ENCODE peak calls at places on chromosome X, in eight cellular contexts. One of them, this sample, is unnamed.

GRCh38 chrX:114508836-114509235 is 75.0 kb upstream of the HTR2C start:
- DNase-seq in GM12878: no peak
- DNase-seq in esophagus muscularis mucosa: no peak
- DNase-seq in SK-N-SH: no peak
- DNase-seq in suprapubic skin: no peak
- DNase-seq in stomach: no peak
- DNase-seq in transverse colon: no peak
- DNase-seq in HepG2: no peak
- DNase-seq in this sample: no peak

GRCh38 chrX:19616959-19617358 is 101.7 kb upstream of the MAP3K15 start:
- DNase-seq in GM12878: no peak
- DNase-seq in esophagus muscularis mucosa: no peak
- DNase-seq in SK-N-SH: no peak
- DNase-seq in suprapubic skin: no peak
- DNase-seq in stomach: no peak
- DNase-seq in transverse colon: no peak
- DNase-seq in HepG2: no peak
- DNase-seq in this sample: no peak

GRCh38 chrX:74104356-74105065 is 199.5 kb upstream of the ZCCHC13 start:
- DNase-seq in GM12878: no peak
- DNase-seq in esophagus muscularis mucosa: no peak
- DNase-seq in SK-N-SH: no peak
- DNase-seq in suprapubic skin: no peak
- DNase-seq in stomach: no peak
- DNase-seq in transverse colon: no peak
- DNase-seq in HepG2: no peak
- DNase-seq in this sample: no peak

GRCh38 chrX:8043121-8043520 is 115.9 kb upstream of the PNPLA4 start:
- DNase-seq in GM12878: no peak
- DNase-seq in esophagus muscularis mucosa: no peak
- DNase-seq in SK-N-SH: no peak
- DNase-seq in suprapubic skin: no peak
- DNase-seq in stomach: no peak
- DNase-seq in transverse colon: no peak
- DNase-seq in HepG2: no peak
- DNase-seq in this sample: no peak

GRCh38 chrX:20270557-20270880 is 3.8 kb upstream of the RPS6KA3 start:
- DNase-seq in GM12878: no peak
- DNase-seq in esophagus muscularis mucosa: no peak
- DNase-seq in SK-N-SH: no peak
- DNase-seq in suprapubic skin: no peak
- DNase-seq in stomach: no peak
- DNase-seq in transverse colon: no peak
- DNase-seq in HepG2: peak; percentile 61
- DNase-seq in this sample: no peak

GRCh38 chrX:132489256-132490085 is 633 bp upstream of the MBNL3 start:
- DNase-seq in GM12878: no peak
- DNase-seq in esophagus muscularis mucosa: no peak
- DNase-seq in SK-N-SH: peak; percentile 69
- DNase-seq in suprapubic skin: no peak
- DNase-seq in stomach: peak; percentile 78
- DNase-seq in transverse colon: peak; percentile 81
- DNase-seq in HepG2: no peak
- DNase-seq in this sample: peak; percentile 74

GRCh38 chrX:105475801-105476200 is 255.3 kb upstream of the TEX13A start:
- DNase-seq in GM12878: no peak
- DNase-seq in esophagus muscularis mucosa: no peak
- DNase-seq in SK-N-SH: no peak
- DNase-seq in suprapubic skin: no peak
- DNase-seq in stomach: no peak
- DNase-seq in transverse colon: no peak
- DNase-seq in HepG2: no peak
- DNase-seq in this sample: no peak

GRCh38 chrX:68878977-68879376 is 50.2 kb downstream of the EFNB1 start:
- DNase-seq in GM12878: no peak
- DNase-seq in esophagus muscularis mucosa: no peak
- DNase-seq in SK-N-SH: no peak
- DNase-seq in suprapubic skin: no peak
- DNase-seq in stomach: no peak
- DNase-seq in transverse colon: no peak
- DNase-seq in HepG2: no peak
- DNase-seq in this sample: no peak

GRCh38 chrX:78119521-78120227 is 15.6 kb downstream of the PGK1 start:
- DNase-seq in GM12878: no peak
- DNase-seq in esophagus muscularis mucosa: no peak
- DNase-seq in SK-N-SH: no peak
- DNase-seq in suprapubic skin: no peak
- DNase-seq in stomach: no peak
- DNase-seq in transverse colon: no peak
- DNase-seq in HepG2: no peak
- DNase-seq in this sample: no peak

GRCh38 chrX:12304261-12304660 is 166.0 kb downstream of the FRMPD4 start:
- DNase-seq in GM12878: no peak
- DNase-seq in esophagus muscularis mucosa: no peak
- DNase-seq in SK-N-SH: no peak
- DNase-seq in suprapubic skin: no peak
- DNase-seq in stomach: no peak
- DNase-seq in transverse colon: no peak
- DNase-seq in HepG2: no peak
- DNase-seq in this sample: no peak

GRCh38 chrX:39728025-39728424 is 369.7 kb downstream of the BCOR start:
- DNase-seq in GM12878: no peak
- DNase-seq in esophagus muscularis mucosa: no peak
- DNase-seq in SK-N-SH: peak; percentile 37
- DNase-seq in suprapubic skin: no peak
- DNase-seq in stomach: no peak
- DNase-seq in transverse colon: no peak
- DNase-seq in HepG2: no peak
- DNase-seq in this sample: peak; percentile 68

GRCh38 chrX:129932792-129933321 is 26.9 kb downstream of the UTP14A start:
- DNase-seq in GM12878: no peak
- DNase-seq in esophagus muscularis mucosa: no peak
- DNase-seq in SK-N-SH: no peak
- DNase-seq in suprapubic skin: peak; percentile 78
- DNase-seq in stomach: no peak
- DNase-seq in transverse colon: peak; percentile 26
- DNase-seq in HepG2: no peak
- DNase-seq in this sample: peak; percentile 71

GRCh38 chrX:40005290-40006011 is 92.3 kb downstream of the BCOR start:
- DNase-seq in GM12878: no peak
- DNase-seq in esophagus muscularis mucosa: no peak
- DNase-seq in SK-N-SH: no peak
- DNase-seq in suprapubic skin: no peak
- DNase-seq in stomach: no peak
- DNase-seq in transverse colon: no peak
- DNase-seq in HepG2: no peak
- DNase-seq in this sample: no peak

GRCh38 chrX:13938053-13938765 is 91.5 kb downstream of the GEMIN8 start:
- DNase-seq in GM12878: no peak
- DNase-seq in esophagus muscularis mucosa: no peak
- DNase-seq in SK-N-SH: peak; percentile 82
- DNase-seq in suprapubic skin: peak; percentile 82
- DNase-seq in stomach: peak; percentile 40
- DNase-seq in transverse colon: peak; percentile 19
- DNase-seq in HepG2: no peak
- DNase-seq in this sample: no peak

GRCh38 chrX:120308959-120309872 is 2.0 kb downstream of the TMEM255A start:
- DNase-seq in GM12878: peak; percentile 47
- DNase-seq in esophagus muscularis mucosa: peak; percentile 91
- DNase-seq in SK-N-SH: peak; percentile 54
- DNase-seq in suprapubic skin: no peak
- DNase-seq in stomach: peak; percentile 65
- DNase-seq in transverse colon: peak; percentile 61
- DNase-seq in HepG2: peak; percentile 57
- DNase-seq in this sample: peak; percentile 79

GRCh38 chrX:65668362-65669310 is 1.2 kb downstream of the MSN start:
- DNase-seq in GM12878: peak; percentile 31
- DNase-seq in esophagus muscularis mucosa: no peak
- DNase-seq in SK-N-SH: peak; percentile 27
- DNase-seq in suprapubic skin: no peak
- DNase-seq in stomach: peak; percentile 30
- DNase-seq in transverse colon: peak; percentile 61
- DNase-seq in HepG2: no peak
- DNase-seq in this sample: peak; percentile 90

GRCh38 chrX:152901816-152902501 is 4.1 kb downstream of the ZNF185 start:
- DNase-seq in GM12878: no peak
- DNase-seq in esophagus muscularis mucosa: no peak
- DNase-seq in SK-N-SH: no peak
- DNase-seq in suprapubic skin: no peak
- DNase-seq in stomach: no peak
- DNase-seq in transverse colon: no peak
- DNase-seq in HepG2: no peak
- DNase-seq in this sample: no peak

GRCh38 chrX:1464282-1465131 is 11.8 kb upstream of the ASMTL start:
- DNase-seq in GM12878: no peak
- DNase-seq in esophagus muscularis mucosa: peak; percentile 81
- DNase-seq in SK-N-SH: no peak
- DNase-seq in suprapubic skin: peak; percentile 66
- DNase-seq in stomach: peak; percentile 17
- DNase-seq in transverse colon: no peak
- DNase-seq in HepG2: no peak
- DNase-seq in this sample: peak; percentile 58

GRCh38 chrX:1465261-1466231 is 12.8 kb upstream of the ASMTL start:
- DNase-seq in GM12878: no peak
- DNase-seq in esophagus muscularis mucosa: peak; percentile 81
- DNase-seq in SK-N-SH: no peak
- DNase-seq in suprapubic skin: peak; percentile 59
- DNase-seq in stomach: peak; percentile 17
- DNase-seq in transverse colon: no peak
- DNase-seq in HepG2: no peak
- DNase-seq in this sample: peak; percentile 57

GRCh38 chrX:1466971-1467561 is 14.4 kb upstream of the ASMTL start:
- DNase-seq in GM12878: no peak
- DNase-seq in esophagus muscularis mucosa: peak; percentile 86
- DNase-seq in SK-N-SH: no peak
- DNase-seq in suprapubic skin: peak; percentile 75
- DNase-seq in stomach: peak; percentile 38
- DNase-seq in transverse colon: peak; percentile 69
- DNase-seq in HepG2: no peak
- DNase-seq in this sample: peak; percentile 49

GRCh38 chrX:1466232-1466661 is 13.5 kb upstream of the ASMTL start:
- DNase-seq in GM12878: no peak
- DNase-seq in esophagus muscularis mucosa: peak; percentile 66
- DNase-seq in SK-N-SH: no peak
- DNase-seq in suprapubic skin: peak; percentile 71
- DNase-seq in stomach: peak; percentile 24
- DNase-seq in transverse colon: no peak
- DNase-seq in HepG2: no peak
- DNase-seq in this sample: peak; percentile 56

DNA sequence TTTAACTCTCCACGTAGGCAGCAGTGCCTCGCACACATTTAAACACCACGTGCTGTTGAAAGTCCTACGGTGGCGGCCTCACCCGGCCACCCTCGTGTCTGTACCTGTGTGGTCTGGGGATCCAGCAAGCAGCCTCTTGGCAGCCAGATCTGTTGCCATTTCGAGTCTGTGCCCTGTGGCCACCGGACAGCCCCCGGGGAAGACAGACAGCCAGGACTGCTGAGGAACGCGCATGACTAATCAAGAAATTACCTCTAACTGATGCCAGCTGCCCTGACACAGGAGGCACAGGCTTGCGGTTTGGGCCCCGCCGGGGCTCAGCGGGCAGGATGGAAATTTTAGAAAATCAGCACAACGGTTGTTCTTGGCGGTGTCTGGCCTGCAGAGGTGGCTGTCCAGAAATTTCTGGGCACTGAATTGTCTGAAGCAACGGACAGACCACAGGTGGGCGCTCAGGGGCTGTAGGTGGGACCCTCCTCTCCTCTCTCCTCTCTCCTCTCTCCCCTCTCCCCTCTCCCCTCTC is 15.6 kb upstream of the ASMTL start:
- DNase-seq in GM12878: peak; percentile 83
- DNase-seq in esophagus muscularis mucosa: peak; percentile 91
- DNase-seq in SK-N-SH: no peak
- DNase-seq in suprapubic skin: peak; percentile 73
- DNase-seq in stomach: peak; percentile 50
- DNase-seq in transverse colon: peak; percentile 71
- DNase-seq in HepG2: no peak
- DNase-seq in this sample: peak; percentile 53
- TF ChIP-seq EP300 in GM12878: no peak
- TF ChIP-seq EP300 in esophagus muscularis mucosa: no peak
- TF ChIP-seq EP300 in SK-N-SH: peak; percentile 52
- TF ChIP-seq EP300 in suprapubic skin: no peak
- TF ChIP-seq EP300 in stomach: no peak
- TF ChIP-seq EP300 in transverse colon: no peak
- TF ChIP-seq EP300 in HepG2: no peak
- TF ChIP-seq EP300 in this sample: no peak

GRCh38 chrX:101071585-101071984 is 7.1 kb upstream of the TMEM35A start:
- DNase-seq in GM12878: no peak
- DNase-seq in esophagus muscularis mucosa: no peak
- DNase-seq in SK-N-SH: no peak
- DNase-seq in suprapubic skin: no peak
- DNase-seq in stomach: no peak
- DNase-seq in transverse colon: no peak
- DNase-seq in HepG2: no peak
- DNase-seq in this sample: no peak
- H3K4me3 ChIP-seq in GM12878: no peak overlapping the region
- H3K4me3 ChIP-seq in esophagus muscularis mucosa: no peak overlapping the region
- H3K4me3 ChIP-seq in SK-N-SH: no peak overlapping the region
- H3K4me3 ChIP-seq in suprapubic skin: no peak overlapping the region
- H3K4me3 ChIP-seq in stomach: no peak overlapping the region
- H3K4me3 ChIP-seq in transverse colon: no peak overlapping the region
- H3K4me3 ChIP-seq in HepG2: no peak overlapping the region
- H3K4me3 ChIP-seq in this sample: no peak overlapping the region

DNA sequence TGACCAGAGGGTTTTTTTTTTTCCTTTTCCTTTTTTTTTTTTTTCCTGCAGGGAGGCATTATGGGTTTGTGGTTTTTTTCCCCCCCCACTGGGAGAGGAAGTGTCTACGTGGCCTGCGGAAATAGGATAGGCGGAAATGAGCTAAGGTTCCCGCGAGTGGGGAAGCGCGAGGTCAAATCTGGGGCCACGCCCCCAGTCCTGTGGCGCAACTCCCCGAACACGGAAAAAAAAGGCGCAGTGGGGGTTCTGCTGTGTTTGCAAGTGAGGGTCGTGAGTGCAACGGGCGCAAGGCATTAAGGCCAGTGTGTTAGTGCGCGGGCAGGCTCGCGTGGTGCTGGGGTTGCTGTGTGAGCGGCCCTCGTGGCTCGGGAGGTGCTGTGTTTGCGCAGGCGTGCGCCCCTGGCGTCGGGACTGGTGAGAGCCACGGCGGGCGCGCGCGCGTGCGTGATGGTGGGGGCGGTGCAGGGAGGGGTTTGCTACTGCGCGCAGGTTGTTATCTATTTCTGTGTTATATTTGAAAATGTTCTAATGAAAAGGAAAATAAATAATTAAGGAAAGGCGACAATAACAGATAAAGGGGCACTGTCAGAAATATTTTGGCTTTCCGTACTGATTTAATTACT is 685 bp upstream of the MORF4L2 start:
- DNase-seq in GM12878: no peak
- DNase-seq in esophagus muscularis mucosa: peak; percentile 96
- DNase-seq in SK-N-SH: peak; percentile 64
- DNase-seq in suprapubic skin: peak; percentile 91
- DNase-seq in stomach: peak; percentile 89
- DNase-seq in transverse colon: peak; percentile 88
- DNase-seq in HepG2: no peak
- DNase-seq in this sample: peak; percentile 95
- TF ChIP-seq POLR2AphosphoS5 in GM12878: peak; percentile 77
- TF ChIP-seq POLR2AphosphoS5 in esophagus muscularis mucosa: peak; percentile 52
- TF ChIP-seq POLR2AphosphoS5 in SK-N-SH: no peak
- TF ChIP-seq POLR2AphosphoS5 in suprapubic skin: peak; percentile 48
- TF ChIP-seq POLR2AphosphoS5 in stomach: no peak
- TF ChIP-seq POLR2AphosphoS5 in transverse colon: peak; percentile 37
- TF ChIP-seq POLR2AphosphoS5 in HepG2: no peak
- TF ChIP-seq POLR2AphosphoS5 in this sample: peak; percentile 51

GRCh38 chrX:72052415-72053090 is 79.2 kb downstream of the RTL5 start:
- DNase-seq in GM12878: no peak
- DNase-seq in esophagus muscularis mucosa: no peak
- DNase-seq in SK-N-SH: no peak
- DNase-seq in suprapubic skin: no peak
- DNase-seq in stomach: no peak
- DNase-seq in transverse colon: no peak
- DNase-seq in HepG2: no peak
- DNase-seq in this sample: no peak
- TF ChIP-seq EP300 in GM12878: no peak
- TF ChIP-seq EP300 in esophagus muscularis mucosa: no peak
- TF ChIP-seq EP300 in SK-N-SH: no peak
- TF ChIP-seq EP300 in suprapubic skin: no peak
- TF ChIP-seq EP300 in stomach: no peak
- TF ChIP-seq EP300 in transverse colon: no peak
- TF ChIP-seq EP300 in HepG2: no peak
- TF ChIP-seq EP300 in this sample: no peak

This sample was measured in sigmoid colon.